ENCODE peak calls at places on chromosomes 12 and 14, in seven cellular contexts. C is stimulated activated CD8-positive, alpha-beta memory T cell treated with anti-CD3 and anti-CD28 coated beads, Interleukin-4, amount 100 ng/mL, for 1 hour; A is NB4; R is activated CD4-positive, alpha-beta T cell treated with anti-CD3 and anti-CD28 coated beads, Interleukin-2, amount 50 U/mL, for 1 hour; B is AG09309; U is fibroblast of lung; V is CD4-positive, alpha-beta memory T cell. H is an unnamed sample.
A peak's percentile ranks its signal among the peaks of the same experiment; 100 is the strongest.

GRCh38 chr14:79587194-79587593 is 624.1 kb downstream of the DIO2 start:
- DNase-seq in C (no peak), A (no peak), R (no peak), B (no peak), U (peak; percentile 45), V (no peak), H (no peak)

GRCh38 chr14:75134644-75135043 is 7.8 kb upstream of the NEK9 start:
- DNase-seq in C (no peak), A (no peak), R (no peak), B (no peak), U (no peak), V (no peak), H (no peak)

GRCh38 chr14:57610631-57611030 is 117.0 kb upstream of the CCDC198 start:
- DNase-seq in C (no peak), A (no peak), R (no peak), B (no peak), U (no peak), V (no peak), H (no peak)

GRCh38 chr14:74771409-74771808 is 8.3 kb downstream of the YLPM1 start:
- DNase-seq in C (no peak), A (no peak), R (no peak), B (no peak), U (no peak), V (no peak), H (no peak)

GRCh38 chr12:52867636-52868035 is 18.8 kb upstream of the KRT78 start:
- DNase-seq in C (no peak), A (no peak), R (peak; percentile 40), B (no peak), U (no peak), V (peak; percentile 15), H (no peak)

GRCh38 chr12:402127-402456 is 648 bp downstream of the CCDC77 start:
- DNase-seq in C (no peak), A (peak; percentile 67), R (no peak), B (no peak), U (peak; percentile 46), V (no peak), H (no peak)

GRCh38 chr14:35295845-35296161 is 3.6 kb downstream of the PSMA6 start:
- DNase-seq in C (no peak), A (no peak), R (no peak), B (no peak), U (no peak), V (no peak), H (no peak)

GRCh38 chr12:131137836-131138637 is 184.3 kb downstream of the ADGRD1 start:
- DNase-seq in C (no peak), A (peak; percentile 95), R (no peak), B (no peak), U (no peak), V (no peak), H (no peak)